ENCODE peak calls at places on chromosomes 2 and 18, in six cellular contexts. S is kidney, Q is astrocyte, K is A549, L is spleen, X is aorta. U is an unnamed sample.
A peak's percentile ranks its signal among the peaks of the same experiment; 100 is the strongest.

GRCh38 chr2:185291035-185291647 is 447.5 kb upstream of the FSIP2 start:
- DNase-seq in S (no peak), Q (peak; percentile 30), K (peak; percentile 41), L (no peak), X (peak; percentile 46), U (peak; percentile 77)

GRCh38 chr2:197097578-197098366 is 171.3 kb upstream of the PGAP1 start:
- DNase-seq in S (no peak), Q (peak; percentile 100), K (no peak), L (no peak), X (peak; percentile 67), U (no peak)

GRCh38 chr18:50009772-50010171 is 185.2 kb downstream of the MYO5B start:
- DNase-seq in S (no peak), Q (no peak), K (peak; percentile 37), L (no peak), X (peak; percentile 51), U (peak; percentile 71)

GRCh38 chr2:33893801-33894200 is 294.7 kb upstream of the FAM98A start:
- DNase-seq in S (no peak), Q (no peak), K (no peak), L (no peak), X (no peak), U (no peak)

GRCh38 chr2:85434677-85435076 is 16.2 kb downstream of the SH2D6 start:
- DNase-seq in S (no peak), Q (no peak), K (no peak), L (no peak), X (no peak), U (no peak)

GRCh38 chr2:64259301-64259700 is 115.1 kb upstream of the PELI1 start:
- DNase-seq in S (no peak), Q (no peak), K (no peak), L (no peak), X (no peak), U (peak; percentile 75)

GRCh38 chr2:30639836-30640235 is 167.4 kb downstream of the CAPN13 start:
- DNase-seq in S (no peak), Q (no peak), K (no peak), L (no peak), X (no peak), U (no peak)

GRCh38 chr18:73365018-73365417 is 497.2 kb upstream of the NETO1 start:
- DNase-seq in S (no peak), Q (peak; percentile 93), K (no peak), L (no peak), X (no peak), U (no peak)

GRCh38 chr2:68157002-68157401 is 686 bp upstream of the PNO1 start:
- DNase-seq in S (peak; percentile 84), Q (no peak), K (no peak), L (peak; percentile 90), X (peak; percentile 64), U (no peak)

GRCh38 chr2:160516547-160517365 is 23.1 kb upstream of the RBMS1 start:
- DNase-seq in S (no peak), Q (peak; percentile 79), K (no peak), L (no peak), X (no peak), U (no peak)

GRCh38 chr18:11512096-11513030 is 97.0 kb upstream of the SLC35G4 start:
- DNase-seq in S (no peak), Q (no peak), K (peak; percentile 49), L (no peak), X (no peak), U (no peak)

GRCh38 chr18:46169464-46169941 is 65.3 kb downstream of the HAUS1 start:
- DNase-seq in S (no peak), Q (peak; percentile 78), K (peak; percentile 38), L (no peak), X (no peak), U (no peak)

GRCh38 chr2:237752761-237753165 is 45.8 kb upstream of the RBM44 start:
- DNase-seq in S (no peak), Q (no peak), K (no peak), L (no peak), X (no peak), U (no peak)

GRCh38 chr2:68662466-68662865 is 19.1 kb downstream of the PROKR1 start:
- DNase-seq in S (no peak), Q (no peak), K (no peak), L (no peak), X (no peak), U (no peak)

GRCh38 chr2:182066439-182067061 is 80.9 kb downstream of the PPP1R1C start:
- DNase-seq in S (no peak), Q (peak; percentile 98), K (no peak), L (no peak), X (no peak), U (no peak)

GRCh38 chr2:221501210-221501882 is 70.8 kb downstream of the EPHA4 start:
- DNase-seq in S (no peak), Q (peak; percentile 84), K (no peak), L (no peak), X (no peak), U (no peak)

GRCh38 chr2:230798769-230799399 is 65.9 kb upstream of the ITM2C start:
- DNase-seq in S (no peak), Q (no peak), K (peak; percentile 45), L (no peak), X (no peak), U (peak; percentile 48)

GRCh38 chr2:38386377-38386776 is 9.3 kb upstream of the ATL2 start:
- DNase-seq in S (no peak), Q (no peak), K (no peak), L (no peak), X (no peak), U (no peak)

GRCh38 chr2:124261456-124261855 is 236.4 kb downstream of the CNTNAP5 start:
- DNase-seq in S (no peak), Q (no peak), K (no peak), L (no peak), X (no peak), U (no peak)

GRCh38 chr2:146873646-146874259 is 971.1 kb upstream of the ACVR2A start:
- DNase-seq in S (no peak), Q (no peak), K (no peak), L (no peak), X (no peak), U (no peak)

GRCh38 chr2:44330801-44331200 is 30.5 kb downstream of the PREPL start:
- DNase-seq in S (no peak), Q (no peak), K (no peak), L (no peak), X (no peak), U (no peak)

GRCh38 chr2:44974064-44974715 is 32.7 kb downstream of the SIX3 start:
- DNase-seq in S (no peak), Q (no peak), K (peak; percentile 77), L (no peak), X (no peak), U (peak; percentile 61)

DNA sequence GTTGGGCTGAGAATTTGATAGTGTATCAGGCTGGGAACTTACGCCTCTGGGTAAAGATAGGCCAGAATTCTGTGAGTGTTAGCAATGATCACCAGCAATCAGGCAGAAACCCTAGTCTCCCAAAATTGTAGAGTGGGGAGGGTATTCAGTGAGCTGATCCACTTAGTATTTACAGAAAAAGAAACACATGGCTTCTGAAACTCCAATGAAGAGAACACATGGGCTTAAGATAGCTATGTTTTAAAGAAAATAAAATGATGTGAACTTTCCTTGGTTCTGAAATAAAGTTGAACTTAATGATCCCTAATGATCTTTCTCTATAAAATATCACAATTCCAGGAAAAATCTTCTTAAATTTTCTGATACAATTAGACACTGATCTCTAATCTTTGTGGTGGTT is 472.8 kb downstream of the DCC start:
- DNase-seq in S (no peak), Q (no peak), K (no peak), L (no peak), X (no peak), U (no peak)
- H3K9me3 ChIP-seq in S (no peaks in the 10 kb centered on the region), Q (no peaks in the 10 kb centered on the region), K (no peaks in the 10 kb centered on the region), L (no peaks in the 10 kb centered on the region), X (no peaks in the 10 kb centered on the region), U (no peaks in the 10 kb centered on the region)

DNA sequence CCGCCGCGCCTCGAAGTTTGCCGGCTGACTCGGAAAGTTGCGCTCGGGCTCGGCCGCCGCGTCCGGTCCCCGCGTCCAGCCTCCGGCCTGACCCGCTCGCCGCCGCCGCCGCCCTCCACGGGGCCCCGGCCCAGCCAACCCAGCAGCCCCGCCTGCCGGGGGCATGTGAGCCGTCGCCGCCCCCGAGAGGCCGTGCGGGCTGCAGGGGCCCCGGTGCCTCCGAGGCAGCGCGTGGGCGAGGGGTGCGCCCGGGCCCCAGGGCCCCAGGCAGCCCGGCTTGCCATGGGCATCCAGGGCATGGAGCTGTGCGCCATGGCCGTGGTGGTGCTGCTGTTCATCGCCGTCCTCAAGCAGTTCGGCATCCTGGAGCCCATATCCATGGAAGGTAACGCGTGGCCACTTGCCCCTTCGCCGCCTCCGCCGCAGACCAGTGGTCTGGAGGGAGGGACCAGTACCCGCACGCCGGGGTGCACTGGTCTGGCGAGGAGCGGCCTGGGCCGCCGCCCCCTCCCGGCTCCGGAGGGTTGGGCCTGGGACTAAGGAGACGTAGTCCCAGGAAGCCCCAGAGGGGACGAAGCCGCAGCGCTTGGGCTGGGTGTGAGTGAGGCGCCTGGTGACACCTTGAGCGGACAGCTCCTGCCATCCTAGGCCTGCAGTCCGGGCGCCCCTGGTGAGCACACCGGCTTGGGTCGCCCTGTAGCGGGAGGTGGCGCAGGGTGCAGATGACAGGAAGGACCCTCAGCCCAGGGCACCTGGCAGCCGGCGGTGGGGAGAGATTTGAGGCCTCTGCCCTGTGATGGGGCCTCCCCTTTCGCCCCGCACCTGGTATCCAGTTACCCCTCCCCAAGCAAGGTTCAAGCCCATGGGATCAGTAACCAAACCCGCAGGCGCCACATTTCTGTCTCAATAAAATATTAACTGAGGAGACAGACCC is 49.9 kb downstream of the KCNIP3 start:
- DNase-seq in S (peak; percentile 78), Q (no peak), K (no peak), L (peak; percentile 76), X (no peak), U (peak; percentile 29)
- H3K4me3 ChIP-seq in S (no peak overlapping the region), Q (peak overlapping the region; percentile 37), K (peak overlapping the region; percentile 62), L (peak overlapping the region; percentile 79), X (peak overlapping the region; percentile 76), U (peak overlapping the region; percentile 13)

GRCh38 chr18:77980275-77980674 is 730.6 kb downstream of the GALR1 start:
- DNase-seq in S (no peak), Q (no peak), K (no peak), L (no peak), X (no peak), U (no peak)

GRCh38 chr18:77974329-77974728 is 724.7 kb downstream of the GALR1 start:
- DNase-seq in S (no peak), Q (no peak), K (no peak), L (no peak), X (no peak), U (no peak)

GRCh38 chr18:77973745-77974144 is 724.1 kb downstream of the GALR1 start:
- DNase-seq in S (no peak), Q (no peak), K (no peak), L (no peak), X (no peak), U (no peak)

GRCh38 chr18:77981874-77982273 is 732.2 kb downstream of the GALR1 start:
- DNase-seq in S (no peak), Q (no peak), K (no peak), L (no peak), X (no peak), U (no peak)

GRCh38 chr18:77977331-77977730 is 727.7 kb downstream of the GALR1 start:
- DNase-seq in S (no peak), Q (no peak), K (no peak), L (no peak), X (no peak), U (no peak)
- H3K9me3 ChIP-seq in S (no peaks in the 10 kb centered on the region), Q (peaks cover 18% of the 10 kb centered on the region), K (no peaks in the 10 kb centered on the region), L (peaks cover 6% of the 10 kb centered on the region), X (peaks cover 2% of the 10 kb centered on the region), U (no peaks in the 10 kb centered on the region)

DNA sequence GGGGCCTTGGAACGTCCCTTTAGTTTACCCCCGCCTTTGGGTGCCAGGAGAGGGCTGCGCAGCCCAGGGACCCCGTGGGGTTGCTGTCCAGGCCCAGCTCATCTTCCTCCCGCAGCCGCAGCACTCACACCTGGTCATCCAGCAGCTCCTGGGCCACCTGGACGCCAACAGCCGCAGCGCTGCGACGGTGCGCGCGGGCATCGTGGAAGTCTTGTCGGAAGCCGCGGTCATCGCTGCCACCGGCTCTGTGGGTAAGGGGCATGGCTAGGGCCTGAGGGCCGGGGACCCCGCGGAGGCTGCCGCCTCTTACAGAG is 37.2 kb downstream of the POMC start:
- DNase-seq in S (no peak), Q (no peak), K (no peak), L (no peak), X (no peak), U (no peak)
- H3K4me3 ChIP-seq in S (no peak overlapping the region), Q (no peak overlapping the region), K (no peak overlapping the region), L (peak overlapping the region; percentile 57), X (no peak overlapping the region), U (no peak overlapping the region)